ENCODE peak calls at places on chromosomes 11 and 22, in six cellular contexts. K is colonic mucosa, P is HCT116, O is IMR-90, J is NT2/D1, G is GM23248. H is an unnamed sample. For H3K4me1, the result is how much of the 10 kb centered on the place peaks cover.

GRCh38 chr22:37088108-37088605 is 21.4 kb downstream of the TMPRSS6 start:
- DNase-seq in K (no peak), P (peak), O (peak), J (no peak), G (peak), H (peak)

GRCh38 chr22:24588370-24588755 is 4.5 kb downstream of the LRRC75B start:
- DNase-seq in K (no peak), P (no peak), O (no peak), J (no peak), G (no peak), H (no peak)

GRCh38 chr11:87722756-87723599 is 452.3 kb downstream of the RAB38 start:
- DNase-seq in K (peak), P (no peak), O (peak), J (no peak), G (peak), H (peak)

GRCh38 chr11:19244621-19245020 is 3.9 kb upstream of the E2F8 start:
- DNase-seq in K (no peak), P (no peak), O (no peak), J (no peak), G (no peak), H (no peak)

GRCh38 chr11:107857550-107858216 is 904 bp downstream of the SLC35F2 start:
- DNase-seq in K (peak), P (no peak), O (peak), J (no peak), G (peak), H (no peak)

GRCh38 chr22:42969348-42969975 is 45.5 kb downstream of the PACSIN2 start:
- DNase-seq in K (no peak), P (no peak), O (peak), J (no peak), G (peak), H (peak)

GRCh38 chr22:32219030-32219429 is 14.2 kb upstream of the RFPL2 start:
- DNase-seq in K (no peak), P (no peak), O (no peak), J (no peak), G (no peak), H (no peak)

GRCh38 chr11:134647066-134647746 is 235.2 kb upstream of the B3GAT1 start:
- DNase-seq in K (no peak), P (no peak), O (no peak), J (no peak), G (no peak), H (no peak)

GRCh38 chr22:50684986-50685385 is 12.4 kb downstream of the SHANK3 start:
- DNase-seq in K (no peak), P (no peak), O (peak), J (no peak), G (no peak), H (no peak)

GRCh38 chr22:30104501-30105156 is 24.4 kb downstream of the HORMAD2 start:
- DNase-seq in K (no peak), P (no peak), O (peak), J (no peak), G (peak), H (no peak)

GRCh38 chr22:35443338-35443737 is 43.4 kb downstream of the MCM5 start:
- DNase-seq in K (no peak), P (no peak), O (no peak), J (no peak), G (no peak), H (no peak)

GRCh38 chr22:17927062-17927461 is 97.3 kb downstream of the MICAL3 start:
- DNase-seq in K (no peak), P (no peak), O (no peak), J (no peak), G (no peak), H (no peak)

GRCh38 chr11:40376346-40376745 is 1083.1 kb downstream of the LRRC4C start:
- DNase-seq in K (no peak), P (no peak), O (no peak), J (no peak), G (no peak), H (no peak)

GRCh38 chr11:103035656-103036434 is 56.1 kb downstream of the DCUN1D5 start:
- DNase-seq in K (peak), P (peak), O (peak), J (peak), G (peak), H (peak)

GRCh38 chr22:45504703-45505341 is 2.1 kb downstream of the FBLN1 start:
- DNase-seq in K (no peak), P (no peak), O (peak), J (no peak), G (peak), H (peak)

GRCh38 chr22:40834628-40835027 is 15.5 kb upstream of the SLC25A17 start:
- DNase-seq in K (no peak), P (no peak), O (no peak), J (no peak), G (no peak), H (no peak)

GRCh38 chr11:27041141-27041869 is 690 bp downstream of the BBOX1 start:
- DNase-seq in K (no peak), P (no peak), O (no peak), J (no peak), G (no peak), H (peak)

GRCh38 chr11:128548655-128549255 is 38.6 kb downstream of the ETS1 start:
- DNase-seq in K (peak), P (no peak), O (peak), J (no peak), G (peak), H (peak)

GRCh38 chr11:96964661-96965060 is 574.8 kb downstream of the JRKL start:
- DNase-seq in K (no peak), P (no peak), O (no peak), J (no peak), G (no peak), H (no peak)

GRCh38 chr11:117523680-117524079 is 196.0 kb downstream of the CEP164 start:
- DNase-seq in K (no peak), P (no peak), O (peak), J (no peak), G (peak), H (peak)

GRCh38 chr11:18634140-18635032 is at the start of gene SPTY2D1:
- DNase-seq in K (peak), P (peak), O (peak), J (peak), G (peak), H (peak)

GRCh38 chr11:11209967-11210366 is 143.1 kb downstream of the CSNK2A3 start:
- DNase-seq in K (no peak), P (no peak), O (no peak), J (no peak), G (no peak), H (no peak)
- H3K4me1 ChIP-seq in K (under half), P (under half), O (under half), J (under half), G (under half), H (under half)

DNA sequence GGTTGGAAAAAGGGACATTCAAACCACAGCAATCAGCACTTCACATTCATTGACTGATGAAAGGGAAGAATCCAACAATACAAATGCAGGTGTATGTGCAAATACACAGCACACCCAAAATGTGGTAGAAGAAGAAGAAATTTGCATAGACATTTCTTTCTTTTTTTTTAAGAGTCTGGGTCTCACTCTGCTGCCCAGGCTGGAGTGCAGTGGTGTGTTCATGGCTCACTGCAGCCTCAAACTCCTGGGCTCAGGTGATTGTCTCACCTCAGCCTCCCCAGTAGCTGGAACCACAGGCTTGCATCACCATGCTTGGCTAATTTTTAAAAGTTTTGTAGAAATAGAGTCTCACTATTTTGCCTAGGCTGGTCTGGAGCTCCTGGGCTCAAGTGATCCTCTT is 21.9 kb downstream of the CARS1 start:
- DNase-seq in K (no peak), P (no peak), O (no peak), J (no peak), G (no peak), H (no peak)
- H3K9ac ChIP-seq in K (no peak), P (no peak), O (no peak), J (no peak), G (no peak), H (no peak)

DNA sequence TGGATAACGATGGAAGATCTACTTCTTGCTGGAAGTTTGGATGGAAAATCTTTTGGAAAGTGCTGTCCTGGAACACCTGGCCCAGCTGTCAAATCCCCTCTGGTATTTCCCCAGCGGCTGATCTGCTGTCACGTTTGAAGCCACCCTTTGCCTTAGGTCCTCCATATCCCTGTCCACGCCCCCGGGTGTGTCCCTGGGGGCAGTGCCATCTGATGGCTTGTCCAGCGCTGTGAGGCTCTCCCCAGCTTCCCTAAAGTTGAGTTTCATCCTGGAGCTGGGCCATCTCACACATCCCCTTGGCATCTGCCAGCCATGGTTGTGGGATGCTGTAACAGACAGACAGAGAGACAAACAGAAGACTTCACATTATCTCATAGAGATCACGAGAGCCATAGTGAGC is 3.1 kb upstream of the IGLL1 start:
- DNase-seq in K (no peak), P (no peak), O (no peak), J (no peak), G (no peak), H (no peak)
- H3K4me1 ChIP-seq in K (under half), P (under half), O (under half), J (under half), G (under half), H (under half)

GRCh38 chr22:44439356-44440223 is 58.4 kb downstream of the RTL6 start:
- DNase-seq in K (no peak), P (no peak), O (no peak), J (no peak), G (no peak), H (no peak)

GRCh38 chr22:44438056-44438455 is 60.0 kb downstream of the RTL6 start:
- DNase-seq in K (no peak), P (no peak), O (no peak), J (no peak), G (no peak), H (no peak)

GRCh38 chr22:44438481-44439131 is 59.4 kb downstream of the RTL6 start:
- DNase-seq in K (no peak), P (no peak), O (no peak), J (no peak), G (no peak), H (no peak)

GRCh38 chr22:44437493-44438015 is 60.5 kb downstream of the RTL6 start:
- DNase-seq in K (no peak), P (no peak), O (peak), J (no peak), G (peak), H (peak)

GRCh38 chr22:44436656-44437492 is 61.2 kb downstream of the RTL6 start:
- DNase-seq in K (no peak), P (no peak), O (no peak), J (no peak), G (no peak), H (no peak)
- H3K9ac ChIP-seq in K (no peak), P (no peak), O (no peak), J (peak), G (peak), H (no peak)

GRCh38 chr11:45157247-45158209 is 11.1 kb downstream of the PRDM11 start:
- DNase-seq in K (no peak), P (no peak), O (no peak), J (no peak), G (no peak), H (no peak)
- H3K4me1 ChIP-seq in K (under half), P (under half), O (under half), J (under half), G (under half), H (under half)

GRCh38 chr11:69335010-69335409 is 41.1 kb downstream of the MYEOV start:
- DNase-seq in K (peak), P (no peak), O (no peak), J (no peak), G (no peak), H (no peak)

GRCh38 chr11:69339041-69339733 is 45.2 kb downstream of the MYEOV start:
- DNase-seq in K (peak), P (no peak), O (no peak), J (no peak), G (no peak), H (no peak)

GRCh38 chr11:69335461-69336386 is 41.8 kb downstream of the MYEOV start:
- DNase-seq in K (peak), P (no peak), O (no peak), J (no peak), G (no peak), H (no peak)

GRCh38 chr11:69339916-69340565 is 46.1 kb downstream of the MYEOV start:
- DNase-seq in K (peak), P (no peak), O (no peak), J (no peak), G (no peak), H (no peak)

DNA sequence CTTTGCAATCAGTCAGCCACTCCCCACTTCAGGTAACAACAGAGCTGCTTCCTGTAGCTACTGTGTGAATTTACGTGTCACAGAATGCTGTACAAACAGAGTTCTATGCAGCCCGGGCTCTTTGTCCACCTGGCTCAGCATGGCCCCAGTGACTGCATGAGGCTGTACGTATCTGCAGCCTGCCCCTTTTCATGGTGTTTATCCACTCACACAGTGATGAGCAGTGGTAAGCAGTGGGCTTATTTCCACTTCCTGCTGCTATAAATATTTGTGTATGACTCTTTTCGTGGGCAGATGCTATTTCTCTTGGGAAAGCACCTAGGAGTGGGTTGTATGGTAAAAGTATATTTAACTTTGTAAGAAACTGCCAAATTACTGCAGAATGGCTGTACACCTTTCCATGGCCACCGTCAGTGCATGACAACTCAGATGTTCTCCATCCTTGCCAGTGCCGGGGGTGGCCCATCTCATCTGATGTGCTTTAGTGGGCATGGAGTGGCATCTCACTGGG is 43.3 kb downstream of the MYEOV start:
- DNase-seq in K (peak), P (no peak), O (peak), J (no peak), G (peak), H (no peak)
- H3K9ac ChIP-seq in K (peak), P (no peak), O (no peak), J (no peak), G (no peak), H (no peak)

GRCh38 chr11:101456812-101457211 is 127.0 kb downstream of the TRPC6 start:
- DNase-seq in K (no peak), P (no peak), O (peak), J (no peak), G (peak), H (peak)
- H3K4me1 ChIP-seq in K (under half), P (under half), O (under half), J (under half), G (under half), H (under half)

DNA sequence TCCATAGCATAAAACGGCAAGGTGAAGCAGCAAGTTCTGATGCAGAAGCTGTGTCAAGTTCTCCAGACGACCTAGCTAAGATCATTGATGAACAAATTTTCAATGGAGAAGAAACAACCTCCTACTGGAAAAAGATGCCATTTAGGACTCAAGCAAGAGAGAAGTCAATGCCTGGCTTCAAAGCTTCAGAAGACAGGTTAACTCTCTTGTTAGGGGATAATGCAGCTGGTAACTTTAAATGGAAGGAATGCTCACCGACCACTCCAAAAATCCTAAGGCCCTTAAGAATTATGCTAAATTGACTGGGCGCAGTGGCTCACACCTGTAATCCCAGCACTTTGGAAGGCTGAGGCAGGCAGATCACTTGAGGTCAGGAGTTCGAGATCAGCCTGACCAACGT is 31.3 kb downstream of the CLTCL1 start:
- DNase-seq in K (no peak), P (no peak), O (no peak), J (no peak), G (no peak), H (no peak)
- H3K9ac ChIP-seq in K (no peak), P (no peak), O (peak), J (no peak), G (peak), H (peak)

GRCh38 chr11:113308601-113309000 is 5.8 kb upstream of the TTC12 start:
- DNase-seq in K (no peak), P (no peak), O (no peak), J (no peak), G (no peak), H (no peak)
- H3K4me1 ChIP-seq in K (under half), P (under half), O (under half), J (under half), G (under half), H (under half)

H was measured in adipocyte.